ENCODE peak calls at places on chromosomes 3 and 15, in ten cellular contexts. Z is heart left ventricle, P is small intestine, U is OCI-LY7, H is ovary, B is Panc1, C is spleen, O is mammary epithelial cell, T is esophagus squamous epithelium, F is PC-3. M is an unnamed sample. For H3K9me3, the result is how much of the 10 kb centered on the place peaks cover.

GRCh38 chr3:160150066-160150465 is 75.2 kb upstream of the C3orf80 start:
- DNase-seq in F (no peak), T (no peak), Z (no peak), P (no peak), O (no peak), C (no peak), H (no peak), B (no peak), U (no peak), M (no peak)

GRCh38 chr3:190581041-190581501 is 67.2 kb downstream of the IL1RAP start:
- DNase-seq in U (no peak), F (no peak), P (no peak), T (no peak), H (no peak), B (no peak), Z (no peak), O (no peak), C (no peak), M (no peak)

GRCh38 chr15:69823223-69823907 is 274.4 kb downstream of the TLE3 start:
- DNase-seq in Z (no peak), H (no peak), C (no peak), T (no peak), O (peak), F (peak), B (no peak), P (no peak), U (peak), M (no peak)

GRCh38 chr15:98658831-98659699 is 10.7 kb downstream of the IGF1R start:
- DNase-seq in Z (peak), F (peak), C (no peak), P (peak), B (peak), T (no peak), H (no peak), U (peak), O (peak), M (no peak)

GRCh38 chr3:169813757-169814517 is 1.2 kb upstream of the LRRC34 start:
- DNase-seq in T (no peak), H (peak), O (no peak), P (peak), F (no peak), U (peak), C (peak), Z (no peak), B (no peak), M (peak)

GRCh38 chr15:31316135-31316795 is 10.4 kb upstream of the KLF13 start:
- DNase-seq in O (no peak), B (no peak), H (no peak), T (no peak), F (no peak), C (no peak), Z (no peak), P (no peak), U (no peak), M (no peak)

GRCh38 chr15:74954515-74954914 is 2.1 kb downstream of the RPP25 start:
- DNase-seq in T (no peak), Z (no peak), P (peak), H (peak), C (peak), B (no peak), F (no peak), O (no peak), U (no peak), M (no peak)

GRCh38 chr15:34642252-34642651 is 58.8 kb upstream of the GOLGA8B start:
- DNase-seq in P (no peak), T (no peak), H (no peak), B (no peak), C (no peak), Z (no peak), F (no peak), O (no peak), U (no peak), M (no peak)

GRCh38 chr15:58473720-58474119 is 41.9 kb downstream of the LIPC start:
- DNase-seq in P (no peak), F (peak), O (peak), U (no peak), Z (no peak), C (no peak), T (no peak), B (no peak), H (no peak), M (no peak)

GRCh38 chr3:146128939-146129338 is 32.0 kb downstream of the PLOD2 start:
- DNase-seq in Z (no peak), O (no peak), T (no peak), U (no peak), C (no peak), B (no peak), H (no peak), P (no peak), F (no peak), M (no peak)

GRCh38 chr15:36598529-36599177 is 19.2 kb downstream of the CDIN1 start:
- DNase-seq in C (no peak), O (no peak), U (no peak), F (no peak), H (no peak), T (no peak), P (no peak), Z (no peak), B (no peak), M (no peak)

DNA sequence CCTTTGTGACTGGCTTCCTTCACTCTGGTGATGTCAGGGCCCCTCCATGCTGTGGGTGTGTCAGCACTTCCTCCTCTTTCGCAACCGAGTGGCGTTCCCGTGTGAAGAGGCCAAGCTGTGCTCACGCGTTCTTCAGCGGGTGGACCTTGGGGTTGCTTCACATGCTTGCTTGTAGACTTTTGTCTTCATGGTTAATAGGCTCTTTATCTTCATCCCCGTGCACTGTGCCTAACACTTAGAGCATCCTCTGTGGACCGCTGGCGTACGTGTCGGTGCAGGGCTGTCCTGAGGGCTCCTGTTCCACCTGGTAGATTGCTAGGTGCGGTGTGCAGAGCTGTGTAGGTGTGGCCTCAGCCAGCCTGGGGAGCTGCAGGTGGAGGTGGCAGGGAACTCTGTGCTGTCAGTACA is 182.3 kb downstream of the OR4M2 start:
- DNase-seq in O (no peak), U (peak), P (peak), B (no peak), H (no peak), Z (no peak), F (no peak), T (no peak), C (peak), M (no peak)
- H3K9me3 ChIP-seq in O (under half), U (under half), P (under half), B (under half), H (under half), Z (under half), F (under half), T (under half), C (under half), M (under half)

GRCh38 chr3:60613769-60614303 is 637.4 kb downstream of the FHIT start:
- DNase-seq in C (no peak), H (no peak), Z (no peak), U (no peak), T (no peak), F (no peak), O (no peak), P (no peak), B (no peak), M (no peak)
- H3K9me3 ChIP-seq in C (under half), H (under half), Z (under half), U (under half), T (under half), F (under half), O (under half), P (under half), B (under half), M (under half)

GRCh38 chr15:55969582-55969981 is 23.8 kb downstream of the NEDD4 start:
- DNase-seq in O (no peak), C (no peak), T (no peak), B (no peak), F (peak), U (no peak), P (no peak), Z (no peak), H (no peak), M (no peak)
- H3K9me3 ChIP-seq in O (under half), C (under half), T (under half), B (under half), F (under half), U (under half), P (under half), Z (under half), H (under half), M (under half)

DNA sequence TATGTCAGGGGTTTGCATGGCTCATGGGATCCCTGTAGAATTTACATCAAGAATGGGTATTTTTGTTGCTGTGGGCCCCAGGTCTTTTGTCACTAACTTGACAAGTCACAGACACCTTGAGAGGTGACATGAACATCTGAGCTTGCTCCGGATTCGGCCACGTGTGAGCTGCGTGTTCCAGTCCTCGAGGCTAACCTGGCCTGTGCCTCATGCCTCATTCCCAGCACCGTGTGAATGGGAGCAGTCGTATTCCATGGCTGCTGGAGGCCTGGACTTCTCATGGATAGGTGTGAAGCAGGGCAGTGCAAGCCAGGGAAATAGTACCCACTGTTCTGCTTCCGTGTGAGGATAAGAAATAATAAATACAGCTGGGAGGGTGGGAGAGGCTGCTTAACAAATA is 423.5 kb downstream of the OCA2 start:
- DNase-seq in F (no peak), H (no peak), Z (no peak), B (no peak), U (no peak), T (no peak), O (no peak), P (no peak), C (no peak), M (no peak)
- H3K9me3 ChIP-seq in F (under half), H (under half), Z (under half), B (under half), U (under half), T (under half), O (half or more), P (under half), C (under half), M (under half)

GRCh38 chr3:76470285-76470684 is 569.6 kb upstream of the ROBO2 start:
- DNase-seq in H (no peak), U (no peak), P (no peak), C (no peak), O (no peak), T (no peak), F (peak), B (no peak), Z (no peak), M (no peak)
- H3K9me3 ChIP-seq in H (under half), U (under half), P (under half), C (under half), O (under half), T (under half), F (under half), B (under half), Z (under half), M (under half)

GRCh38 chr3:194104041-194104751 is 31.8 kb upstream of the HES1 start:
- DNase-seq in T (no peak), Z (no peak), F (peak), O (no peak), C (peak), U (peak), P (no peak), B (no peak), H (no peak), M (no peak)

GRCh38 chr3:194110483-194110882 is 25.5 kb upstream of the HES1 start:
- DNase-seq in P (no peak), O (no peak), T (no peak), U (no peak), Z (no peak), B (no peak), H (no peak), C (no peak), F (no peak), M (no peak)

GRCh38 chr3:194109192-194109863 is 26.6 kb upstream of the HES1 start:
- DNase-seq in O (no peak), C (no peak), F (no peak), Z (no peak), U (no peak), T (no peak), H (no peak), P (no peak), B (no peak), M (no peak)

GRCh38 chr3:194105292-194105691 is 30.7 kb upstream of the HES1 start:
- DNase-seq in P (no peak), H (no peak), Z (no peak), O (no peak), U (peak), C (no peak), F (no peak), B (no peak), T (no peak), M (no peak)

GRCh38 chr3:194107126-194107525 is 28.8 kb upstream of the HES1 start:
- DNase-seq in P (no peak), F (no peak), U (no peak), O (no peak), T (no peak), C (no peak), Z (no peak), H (no peak), B (no peak), M (no peak)
- H3K9me3 ChIP-seq in P (under half), F (under half), U (under half), O (under half), T (under half), C (under half), Z (under half), H (under half), B (under half), M (under half)

GRCh38 chr15:25179673-25180511 is 225.1 kb downstream of the SNRPN start:
- DNase-seq in C (peak), T (no peak), Z (peak), O (no peak), U (no peak), F (no peak), B (no peak), P (no peak), H (peak), M (no peak)
- H3K9me3 ChIP-seq in C (half or more), T (under half), Z (under half), O (under half), U (under half), F (under half), B (under half), P (under half), H (under half), M (under half)